ENCODE peak calls at places on chromosomes 5 and 9, in five cellular contexts. W, M, S, V and C are unnamed samples.

GRCh38 chr5:58469895-58470294 is 10.0 kb upstream of the PLK2 start:
- DNase-seq in M (no peak), S (no peak), V (no peak), W (no peak), C (no peak)

GRCh38 chr5:51544386-51544785 is 161.1 kb downstream of the ISL1 start:
- DNase-seq in V (no peak), S (no peak), M (no peak), W (no peak), C (no peak)

GRCh38 chr5:55063220-55063863 is 39.1 kb upstream of the GZMA start:
- DNase-seq in W (peak; percentile 9), S (no peak), V (no peak), M (peak; percentile 3), C (peak; percentile 67)

GRCh38 chr9:127065592-127065991 is 56.8 kb downstream of the ANGPTL2 start:
- DNase-seq in M (peak; percentile 97), V (no peak), S (no peak), W (peak; percentile 54), C (peak; percentile 39)

GRCh38 chr5:167920589-167920988 is 370.9 kb upstream of the WWC1 start:
- DNase-seq in W (no peak), V (no peak), M (no peak), S (no peak), C (peak; percentile 30)

GRCh38 chr5:25006734-25007133 is 362.0 kb upstream of the CDH10 start:
- DNase-seq in V (no peak), W (no peak), S (no peak), M (peak; percentile 1), C (peak; percentile 70)

GRCh38 chr9:124038790-124039633 is 27.4 kb downstream of the LHX2 start:
- DNase-seq in S (no peak), M (no peak), W (no peak), V (no peak), C (no peak)

GRCh38 chr5:142816577-142816976 is 46.4 kb downstream of the ARHGAP26 start:
- DNase-seq in S (peak; percentile 68), W (peak; percentile 71), V (no peak), M (peak; percentile 54), C (peak; percentile 77)

GRCh38 chr9:9102295-9102694 is 1302.7 kb upstream of the DMAC1 start:
- DNase-seq in W (no peak), V (no peak), M (no peak), S (no peak), C (no peak)

GRCh38 chr5:90161399-90161798 is 248.2 kb downstream of the CETN3 start:
- DNase-seq in V (no peak), S (peak; percentile 29), M (peak; percentile 95), W (peak; percentile 84), C (peak; percentile 59)

GRCh38 chr9:16003785-16004184 is 450.9 kb downstream of the CCDC171 start:
- DNase-seq in M (no peak), V (no peak), W (peak; percentile 48), S (no peak), C (no peak)

GRCh38 chr9:84817011-84817410 is 147.5 kb downstream of the NTRK2 start:
- DNase-seq in V (no peak), M (no peak), S (no peak), W (no peak), C (no peak)

GRCh38 chr5:68419101-68419636 is 203.6 kb downstream of the PIK3R1 start:
- DNase-seq in V (no peak), M (no peak), S (no peak), W (no peak), C (no peak)

GRCh38 chr5:134029156-134029555 is 24.4 kb upstream of the VDAC1 start:
- DNase-seq in V (no peak), W (peak; percentile 60), M (peak; percentile 83), S (no peak), C (peak; percentile 92)

GRCh38 chr5:102958481-102959011 is 161.4 kb downstream of the GIN1 start:
- DNase-seq in S (no peak), V (no peak), M (peak; percentile 64), W (peak; percentile 72), C (no peak)

GRCh38 chr9:137435980-137436760 is 5.0 kb downstream of the ENTPD8 start:
- DNase-seq in S (peak; percentile 38), V (no peak), M (peak; percentile 87), W (peak; percentile 81), C (peak; percentile 91)

GRCh38 chr9:98550206-98550820 is 158.4 kb downstream of the GABBR2 start:
- DNase-seq in V (no peak), M (peak; percentile 39), S (no peak), W (no peak), C (no peak)

GRCh38 chr9:135888766-135889394 is 18.5 kb downstream of the CAMSAP1 start:
- DNase-seq in V (peak; percentile 37), W (no peak), S (no peak), M (no peak), C (no peak)

GRCh38 chr9:131395027-131395744 is 1.3 kb downstream of the PRRC2B start:
- DNase-seq in M (no peak), S (no peak), W (peak; percentile 31), V (no peak), C (peak; percentile 70)

GRCh38 chr5:107254214-107254901 is 416.4 kb downstream of the EFNA5 start:
- DNase-seq in S (no peak), M (no peak), V (no peak), W (no peak), C (no peak)

GRCh38 chr5:151094054-151094858 is 13.4 kb upstream of the TNIP1 start:
- DNase-seq in W (peak; percentile 48), S (no peak), M (peak; percentile 53), V (no peak), C (peak; percentile 69)

GRCh38 chr9:110116543-110116885 is 91.4 kb downstream of the C9orf152 start:
- DNase-seq in S (no peak), W (peak; percentile 94), V (no peak), M (peak; percentile 98), C (peak; percentile 98)

GRCh38 chr5:171832775-171833174 is 47.2 kb downstream of the SMIM23 start:
- DNase-seq in S (no peak), M (no peak), V (no peak), W (no peak), C (no peak)

GRCh38 chr5:57780306-57780958 is 297.8 kb upstream of the ACTBL2 start:
- DNase-seq in M (no peak), V (no peak), S (peak; percentile 25), W (no peak), C (no peak)

GRCh38 chr9:21326526-21327139 is 8.6 kb downstream of the KLHL9 start:
- DNase-seq in M (peak; percentile 65), S (no peak), W (peak; percentile 70), V (no peak), C (peak; percentile 30)

GRCh38 chr5:29697786-29698414 is 1495.6 kb upstream of the CDH6 start:
- DNase-seq in S (no peak), W (peak; percentile 0), V (no peak), M (no peak), C (peak; percentile 36)

GRCh38 chr9:114604974-114605373 is 6.1 kb upstream of the TMEM268 start:
- DNase-seq in W (no peak), V (no peak), M (no peak), S (no peak), C (no peak)

GRCh38 chr9:114606597-114607207 is 4.4 kb upstream of the TMEM268 start:
- DNase-seq in M (peak; percentile 88), W (peak; percentile 83), S (no peak), V (no peak), C (peak; percentile 78)

GRCh38 chr9:114607671-114608524 is 3.2 kb upstream of the TMEM268 start:
- DNase-seq in M (no peak), W (no peak), V (no peak), S (no peak), C (no peak)

GRCh38 chr9:114608525-114608796 is 2.6 kb upstream of the TMEM268 start:
- DNase-seq in V (no peak), W (no peak), S (no peak), M (no peak), C (no peak)

GRCh38 chr9:114606068-114606467 is 5.0 kb upstream of the TMEM268 start:
- DNase-seq in V (no peak), S (no peak), M (peak; percentile 21), W (peak; percentile 44), C (no peak)
- TF ChIP-seq CTCF in V (no peak), S (no peak), M (no peak), W (no peak), C (no peak)

GRCh38 chr5:78237911-78238310 is 56.6 kb downstream of the AP3B1 start:
- DNase-seq in V (no peak), W (no peak), S (no peak), M (no peak), C (no peak)

GRCh38 chr5:78243091-78243490 is 51.4 kb downstream of the AP3B1 start:
- DNase-seq in W (no peak), M (no peak), S (no peak), V (no peak), C (no peak)

GRCh38 chr5:78245126-78245525 is 49.4 kb downstream of the AP3B1 start:
- DNase-seq in M (peak; percentile 22), S (no peak), V (no peak), W (no peak), C (no peak)

GRCh38 chr5:78243639-78244038 is 50.9 kb downstream of the AP3B1 start:
- DNase-seq in W (peak; percentile 67), M (peak; percentile 83), V (no peak), S (no peak), C (no peak)

DNA sequence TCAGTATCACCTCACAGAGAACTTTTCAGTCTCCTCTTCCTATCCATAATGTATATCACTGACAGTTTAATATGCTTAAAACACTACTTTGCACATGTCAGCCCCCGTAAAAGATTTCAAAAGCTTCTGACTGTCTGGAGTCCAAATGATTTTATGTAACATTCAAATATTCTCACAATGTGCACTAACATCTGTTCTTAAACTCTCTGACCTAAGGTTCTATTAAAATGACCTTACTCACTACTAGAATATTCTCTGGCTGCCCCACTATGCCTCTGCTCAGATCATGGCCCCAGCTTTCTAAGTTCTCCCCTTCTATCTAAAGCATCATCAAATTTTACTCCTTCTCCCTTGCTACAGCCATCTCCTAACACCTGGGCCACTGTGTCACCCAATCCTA is 52.5 kb downstream of the AP3B1 start:
- DNase-seq in W (no peak), M (no peak), S (no peak), V (no peak), C (no peak)
- TF ChIP-seq CTCF in W (no peak), M (no peak), S (no peak), V (no peak), C (no peak)

GRCh38 chr9:24286761-24287160 is 258.9 kb downstream of the IZUMO3 start:
- DNase-seq in M (no peak), W (no peak), V (no peak), S (no peak), C (no peak)
- TF ChIP-seq CTCF in M (no peak), W (no peak), V (no peak), S (no peak), C (no peak)

GRCh38 chr9:134344068-134344820 is 18.0 kb downstream of the RXRA start:
- DNase-seq in V (no peak), W (no peak), S (peak; percentile 77), M (no peak), C (no peak)
- TF ChIP-seq CTCF in V (no peak), W (peak; percentile 22), S (no peak), M (peak; percentile 17), C (no peak)

GRCh38 chr9:134858051-134858841 is 22.4 kb upstream of the FCN2 start:
- DNase-seq in W (peak; percentile 24), M (peak; percentile 24), S (no peak), V (no peak), C (peak; percentile 76)
- TF ChIP-seq CTCF in W (peak; percentile 22), M (no peak), S (no peak), V (no peak), C (no peak)